ENCODE peak calls at places on chromosomes 3 and 15, in six cellular contexts. C, T, P, K, N and Q are unnamed samples. For H3K4me1, the result is how much of the 10 kb centered on the place peaks cover.

GRCh38 chr3:13192471-13193213 is 119.4 kb upstream of the IQSEC1 start:
- DNase-seq in C (no peak), K (peak), P (no peak), N (no peak), T (no peak), Q (no peak)

GRCh38 chr3:61239871-61240270 is 11.4 kb downstream of the FHIT start:
- DNase-seq in N (no peak), P (no peak), C (no peak), T (peak), K (no peak), Q (no peak)

GRCh38 chr15:49460411-49460941 is 37.4 kb downstream of the FGF7 start:
- DNase-seq in T (no peak), K (no peak), P (no peak), C (no peak), N (no peak), Q (no peak)

GRCh38 chr3:121736112-121736511 is 13.4 kb downstream of the GOLGB1 start:
- DNase-seq in P (peak), N (peak), T (no peak), C (no peak), K (no peak), Q (no peak)

GRCh38 chr3:151282921-151283320 is 4.6 kb upstream of the P2RY14 start:
- DNase-seq in P (peak), N (peak), T (peak), K (peak), C (peak), Q (no peak)

GRCh38 chr3:124848300-124848699 is 38.9 kb downstream of the ITGB5 start:
- DNase-seq in P (no peak), K (no peak), N (no peak), T (no peak), C (no peak), Q (no peak)

GRCh38 chr15:31299588-31300207 is 26.9 kb upstream of the KLF13 start:
- DNase-seq in K (no peak), P (no peak), N (no peak), C (no peak), T (no peak), Q (no peak)

GRCh38 chr3:12822725-12823373 is 18.5 kb downstream of the RPL32 start:
- DNase-seq in C (peak), N (no peak), P (no peak), K (peak), T (no peak), Q (no peak)

GRCh38 chr3:195809796-195810454 is 1.8 kb downstream of the MUC4 start:
- DNase-seq in P (peak), N (peak), T (no peak), C (no peak), K (peak), Q (no peak)

GRCh38 chr15:31274496-31275330 is 51.9 kb upstream of the KLF13 start:
- DNase-seq in C (no peak), N (no peak), K (peak), T (no peak), P (no peak), Q (no peak)

GRCh38 chr3:14403636-14404395 is 1.4 kb downstream of the SLC6A6 start:
- DNase-seq in N (no peak), P (no peak), C (no peak), T (peak), K (peak), Q (no peak)

GRCh38 chr15:77030042-77030927 is 35.4 kb downstream of the PSTPIP1 start:
- DNase-seq in C (no peak), P (no peak), N (no peak), K (no peak), T (no peak), Q (no peak)

GRCh38 chr15:40045572-40046217 is 6.7 kb upstream of the SRP14 start:
- DNase-seq in P (no peak), N (no peak), K (no peak), C (peak), T (no peak), Q (no peak)

GRCh38 chr3:55283441-55283925 is 203.6 kb downstream of the WNT5A start:
- DNase-seq in P (no peak), T (no peak), K (no peak), C (no peak), N (no peak), Q (no peak)

GRCh38 chr3:186277268-186277909 is 84.6 kb downstream of the DGKG start:
- DNase-seq in K (peak), P (peak), N (peak), T (peak), C (no peak), Q (peak)

GRCh38 chr3:114608293-114608692 is 314.5 kb downstream of the TIGIT start:
- DNase-seq in P (peak), K (no peak), N (peak), T (no peak), C (no peak), Q (peak)

GRCh38 chr3:5016218-5017161 is 37.3 kb downstream of the BHLHE40 start:
- DNase-seq in P (peak), C (no peak), T (peak), K (peak), N (peak), Q (peak)

GRCh38 chr3:159266779-159267178 is 464.9 kb downstream of the MFSD1 start:
- DNase-seq in C (peak), K (peak), N (no peak), T (peak), P (no peak), Q (peak)

GRCh38 chr3:127483005-127483641 is 107.4 kb downstream of the TPRA1 start:
- DNase-seq in N (no peak), P (no peak), K (no peak), C (no peak), T (no peak), Q (no peak)

GRCh38 chr3:122005033-122005565 is 16.9 kb downstream of the ILDR1 start:
- DNase-seq in P (no peak), T (no peak), N (no peak), K (no peak), C (no peak), Q (no peak)

GRCh38 chr3:88773766-88774165 is 333.7 kb upstream of the EPHA3 start:
- DNase-seq in K (no peak), C (no peak), N (no peak), P (no peak), T (no peak), Q (no peak)

GRCh38 chr3:177283983-177284382 is 86.7 kb upstream of the TBL1XR1 start:
- DNase-seq in T (no peak), P (no peak), K (no peak), C (no peak), N (no peak), Q (peak)

GRCh38 chr15:73392025-73392424 is 23.3 kb upstream of the HCN4 start:
- DNase-seq in P (no peak), C (no peak), T (no peak), K (no peak), N (no peak), Q (no peak)

GRCh38 chr3:157327018-157327417 is 109.6 kb upstream of the PTX3 start:
- DNase-seq in P (no peak), N (no peak), T (no peak), K (no peak), C (no peak), Q (no peak)

GRCh38 chr3:116198087-116198486 is 247.2 kb downstream of the LSAMP start:
- DNase-seq in N (peak), K (no peak), P (peak), C (no peak), T (no peak), Q (no peak)

GRCh38 chr3:109640146-109640652 is 302.9 kb upstream of the DPPA4 start:
- DNase-seq in N (peak), P (peak), T (no peak), C (no peak), K (no peak), Q (no peak)
- H2AFZ ChIP-seq in N (no peak), P (no peak), T (no peak), C (no peak), K (no peak), Q (no peak)

DNA sequence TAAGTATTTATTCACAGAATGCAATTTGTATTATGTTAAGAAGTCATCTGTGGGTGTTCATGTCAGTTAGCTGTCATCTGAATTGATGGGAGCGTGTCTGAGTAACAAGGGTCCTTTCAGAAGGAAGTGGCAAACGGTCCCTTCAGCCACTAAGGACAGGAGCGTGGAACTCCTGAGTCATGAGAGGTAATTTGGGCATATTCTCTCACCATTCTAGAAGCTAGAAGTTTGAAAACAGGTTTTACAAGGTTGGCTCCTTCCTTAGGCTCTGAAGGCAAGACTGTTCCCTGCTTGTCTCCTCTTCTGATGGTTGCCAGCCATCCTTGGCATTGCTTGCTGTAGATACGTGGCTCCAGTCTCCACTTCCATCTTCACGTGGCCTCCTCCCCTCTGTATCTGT is 19.7 kb downstream of the ABHD2 start:
- DNase-seq in T (no peak), P (no peak), N (no peak), C (no peak), K (no peak), Q (no peak)
- H3K4me1 ChIP-seq in T (under half), P (under half), N (under half), C (half or more), K (under half), Q (half or more)

GRCh38 chr15:41561777-41562145 is 2.7 kb downstream of the TYRO3 start:
- DNase-seq in T (peak), N (peak), C (no peak), K (no peak), P (peak), Q (no peak)
- TF ChIP-seq CTCF in T (no peak), N (no peak), C (no peak), K (no peak), P (peak), Q (no peak)

GRCh38 chr3:104245981-104246380 is 1120.7 kb upstream of the ALCAM start:
- DNase-seq in K (no peak), C (no peak), N (no peak), T (peak), P (no peak), Q (no peak)
- H2AFZ ChIP-seq in K (peak), C (no peak), N (no peak), T (no peak), P (no peak), Q (peak)

GRCh38 chr3:37766797-37767776 is 94.6 kb upstream of the CTDSPL start:
- DNase-seq in T (no peak), C (peak), P (no peak), K (peak), N (no peak), Q (no peak)
- H3K4me1 ChIP-seq in T (under half), C (under half), P (under half), K (half or more), N (under half), Q (under half)

GRCh38 chr3:103308921-103309320 is 874.1 kb downstream of the ZPLD1 start:
- DNase-seq in P (no peak), K (peak), C (no peak), N (no peak), T (no peak), Q (no peak)
- TF ChIP-seq CTCF in P (no peak), K (no peak), C (no peak), N (no peak), T (no peak), Q (peak)